ENCODE peak calls at places on chromosomes 11 and 22, in seven cellular contexts. D is CD8-positive, alpha-beta T cell; S is fibroblast of the aortic adventitia; X is cardiac muscle cell; K is stomach; U is heart right ventricle; H is uterus. Y is an unnamed sample.
A peak's percentile ranks its signal among the peaks of the same experiment; 100 is the strongest.

GRCh38 chr22:43234299-43234988 is 47.5 kb upstream of the TTLL12 start:
- DNase-seq in D (no peak), K (no peak), X (no peak), H (no peak), U (no peak), S (no peak), Y (no peak)

GRCh38 chr11:19774817-19775600 is 62.4 kb downstream of the NAV2 start:
- DNase-seq in X (no peak), U (no peak), S (no peak), K (no peak), H (no peak), D (no peak), Y (no peak)

GRCh38 chr11:8531312-8531711 is 62.7 kb downstream of the STK33 start:
- DNase-seq in K (no peak), H (no peak), U (peak; percentile 52), D (no peak), S (no peak), X (peak; percentile 43), Y (no peak)

GRCh38 chr11:62710001-62710345 is 2.5 kb downstream of the GNG3 start:
- DNase-seq in D (peak; percentile 45), H (no peak), K (peak; percentile 45), S (peak; percentile 53), U (no peak), X (no peak), Y (peak; percentile 68)

GRCh38 chr11:117836077-117836960 is 11.8 kb upstream of the FXYD2 start:
- DNase-seq in U (no peak), K (peak; percentile 22), X (no peak), H (peak; percentile 10), S (no peak), D (no peak), Y (no peak)

GRCh38 chr11:11036185-11037161 is 178.6 kb upstream of the ZBED5 start:
- DNase-seq in S (peak; percentile 72), X (peak; percentile 86), U (peak; percentile 57), D (peak; percentile 51), K (no peak), H (peak; percentile 55), Y (peak; percentile 84)

GRCh38 chr22:19167106-19167869 is 11.2 kb downstream of the SLC25A1 start:
- DNase-seq in U (no peak), D (no peak), H (no peak), K (no peak), S (no peak), X (no peak), Y (no peak)

GRCh38 chr22:20987375-20987774 is 5.3 kb downstream of the LZTR1 start:
- DNase-seq in U (no peak), K (no peak), H (no peak), D (peak; percentile 9), X (no peak), S (no peak), Y (no peak)

GRCh38 chr11:119041821-119042514 is 11.3 kb upstream of the SLC37A4 start:
- DNase-seq in H (no peak), D (no peak), S (no peak), X (no peak), K (no peak), U (no peak), Y (no peak)

GRCh38 chr11:15178214-15178613 is 63.5 kb downstream of the INSC start:
- DNase-seq in S (no peak), U (no peak), H (no peak), K (no peak), X (no peak), D (no peak), Y (no peak)

GRCh38 chr11:114060402-114061052 is 1.0 kb downstream of the ZBTB16 start:
- DNase-seq in X (peak; percentile 66), K (peak; percentile 45), S (peak; percentile 27), D (peak; percentile 38), H (no peak), U (peak; percentile 43), Y (no peak)

GRCh38 chr11:47152953-47153950 is 23.4 kb downstream of the ARFGAP2 start:
- DNase-seq in H (peak; percentile 79), X (peak; percentile 83), S (peak; percentile 87), U (peak; percentile 77), D (peak; percentile 49), K (peak; percentile 84), Y (peak; percentile 70)

GRCh38 chr11:81080476-81080875 is 1639.6 kb upstream of the TENM4 start:
- DNase-seq in U (no peak), D (no peak), K (no peak), S (no peak), H (no peak), X (no peak), Y (no peak)

GRCh38 chr11:112968988-112969714 is 7.9 kb downstream of the NCAM1 start:
- DNase-seq in D (no peak), U (no peak), K (no peak), H (no peak), X (no peak), S (peak; percentile 8), Y (no peak)

GRCh38 chr11:96338910-96339703 is 3.9 kb downstream of the MAML2 start:
- DNase-seq in S (peak; percentile 87), X (no peak), K (no peak), D (peak; percentile 48), U (peak; percentile 40), H (no peak), Y (peak; percentile 87)

GRCh38 chr11:10455637-10456487 is 798 bp downstream of the AMPD3 start:
- DNase-seq in X (peak; percentile 66), S (peak; percentile 66), U (peak; percentile 27), K (peak; percentile 70), H (peak; percentile 64), D (peak; percentile 87), Y (peak; percentile 92)

GRCh38 chr11:109036011-109036410 is 371.1 kb downstream of the DDX10 start:
- DNase-seq in D (no peak), H (no peak), K (no peak), X (no peak), S (peak; percentile 36), U (no peak), Y (no peak)

GRCh38 chr11:31966846-31967245 is 124.0 kb upstream of the RCN1 start:
- DNase-seq in H (no peak), X (no peak), S (no peak), K (no peak), D (no peak), U (no peak), Y (no peak)

DNA sequence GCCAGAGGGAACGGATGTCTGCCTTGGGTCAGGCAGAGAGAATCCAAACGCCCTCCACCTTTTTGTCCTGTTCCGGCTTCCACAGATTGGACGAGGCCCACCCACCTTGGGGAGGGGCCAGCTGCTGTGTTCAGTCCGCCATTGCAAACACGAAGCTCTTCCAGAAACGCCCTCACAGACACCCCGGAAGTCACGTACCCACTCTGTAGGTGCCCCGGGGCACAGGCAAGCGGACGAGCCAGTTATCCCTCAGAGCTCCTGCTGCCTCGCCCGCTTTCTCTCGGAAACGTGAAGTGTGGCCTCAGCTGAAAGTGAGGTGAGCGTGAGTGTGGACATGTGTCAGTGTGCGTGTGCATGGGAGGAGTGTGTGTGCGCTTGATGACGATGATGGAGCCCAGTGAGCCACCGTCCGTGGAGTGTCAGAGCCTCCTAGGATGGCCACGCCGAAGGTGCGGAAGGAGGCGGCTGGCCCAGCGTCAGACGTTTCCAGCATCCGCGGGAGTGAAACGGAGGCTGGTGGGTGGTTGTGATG is 869.2 kb downstream of the TBC1D22A start:
- DNase-seq in K (peak; percentile 23), U (no peak), S (no peak), D (no peak), X (no peak), H (no peak), Y (no peak)
- H3K4me3 ChIP-seq in K (no peak overlapping the region), U (no peak overlapping the region), S (no peak overlapping the region), D (no peak overlapping the region), X (no peak overlapping the region), H (no peak overlapping the region), Y (no peak overlapping the region)

DNA sequence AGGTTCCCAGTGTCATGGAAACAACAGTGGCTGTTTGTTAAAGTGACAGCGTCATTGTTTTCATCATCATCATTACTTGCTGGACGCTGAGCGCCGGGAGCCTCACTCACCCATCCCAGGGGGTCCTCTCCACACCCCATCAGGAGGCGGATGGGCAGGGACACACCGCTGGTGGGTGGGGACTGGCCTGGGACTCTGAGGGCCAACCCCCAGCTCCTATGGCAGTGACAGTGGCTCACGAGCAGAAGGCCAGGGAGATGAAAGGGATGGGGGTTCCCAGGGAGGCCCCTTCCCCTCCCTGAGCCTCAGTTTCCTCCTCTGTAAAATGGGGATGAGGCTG is 76.6 kb upstream of the PRR5 start:
- DNase-seq in D (no peak), S (no peak), K (no peak), X (no peak), U (no peak), H (no peak), Y (no peak)
- TF ChIP-seq CTCF in D (no peak), S (no peak), K (no peak), X (no peak), U (no peak), H (no peak), Y (no peak)

GRCh38 chr11:72292106-72292790 is 48.3 kb upstream of the PHOX2A start:
- DNase-seq in X (no peak), H (no peak), K (peak; percentile 10), U (no peak), S (no peak), D (no peak), Y (no peak)
- H3K4me3 ChIP-seq in X (no peak overlapping the region), H (no peak overlapping the region), K (no peak overlapping the region), U (no peak overlapping the region), S (no peak overlapping the region), D (no peak overlapping the region), Y (no peak overlapping the region)

GRCh38 chr22:29203883-29204282 is 1.8 kb upstream of the EMID1 start:
- DNase-seq in K (no peak), U (no peak), H (no peak), X (no peak), S (no peak), D (no peak), Y (no peak)

GRCh38 chr22:29203456-29203855 is 2.2 kb upstream of the EMID1 start:
- DNase-seq in D (no peak), X (no peak), K (no peak), U (no peak), S (no peak), H (no peak), Y (peak; percentile 43)

GRCh38 chr22:29201722-29202230 is 3.9 kb upstream of the EMID1 start:
- DNase-seq in D (no peak), K (no peak), U (no peak), S (no peak), X (no peak), H (no peak), Y (no peak)

GRCh38 chr22:29200901-29201300 is 4.8 kb upstream of the EMID1 start:
- DNase-seq in H (no peak), S (no peak), K (no peak), D (no peak), X (no peak), U (no peak), Y (no peak)

DNA sequence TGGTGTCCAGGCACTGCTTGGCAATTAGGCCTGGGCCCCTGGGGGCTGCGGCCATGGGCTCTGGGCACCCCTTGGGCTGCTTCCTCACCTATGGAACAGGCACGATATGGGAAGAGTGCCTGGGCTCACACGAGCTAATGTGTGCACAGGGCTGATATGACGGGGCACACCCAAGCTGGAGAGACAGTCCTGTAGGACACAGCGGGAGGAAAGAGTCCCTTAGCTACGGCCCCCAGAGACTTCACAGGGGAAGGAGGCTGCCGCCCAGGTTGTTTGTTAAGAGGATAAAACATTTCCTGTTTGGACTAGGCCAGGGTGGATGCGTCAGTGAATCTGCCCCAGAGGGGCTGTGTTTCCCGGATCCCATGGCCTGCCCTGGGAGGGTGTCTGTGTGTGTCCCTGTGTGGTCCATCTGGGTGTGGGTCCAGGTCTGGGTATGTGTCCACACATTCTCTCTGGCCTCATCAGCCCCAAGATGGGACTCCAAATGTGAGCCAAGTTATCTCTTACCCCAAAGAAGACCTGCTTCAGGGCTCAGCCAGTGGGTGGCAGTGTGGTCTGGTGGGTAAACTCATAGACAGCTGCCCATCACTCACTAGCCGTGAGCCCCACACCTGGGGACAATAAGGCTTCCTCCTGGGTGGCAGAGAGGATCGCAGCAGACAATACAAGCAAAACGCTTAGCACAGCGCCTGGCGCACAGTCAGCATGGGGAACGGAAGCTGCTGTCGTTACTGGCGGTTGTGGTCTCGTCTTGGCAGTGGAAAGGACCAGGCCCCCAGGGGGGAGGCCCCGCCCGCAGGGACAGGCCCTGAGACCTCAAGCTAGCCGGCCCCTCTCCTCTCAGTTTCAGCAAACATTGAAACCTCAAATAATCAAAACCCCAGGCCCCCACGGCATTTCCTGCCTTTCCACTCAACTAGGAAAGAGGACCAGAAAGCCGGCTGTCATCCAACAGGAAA is 3.2 kb upstream of the EMID1 start:
- DNase-seq in U (peak; percentile 51), S (no peak), H (no peak), X (no peak), D (peak; percentile 41), K (peak; percentile 43), Y (peak; percentile 98)
- TF ChIP-seq CTCF in U (peak; percentile 25), S (no peak), H (no peak), X (peak; percentile 28), D (no peak), K (peak; percentile 17), Y (peak; percentile 45)